ENCODE peak calls at places on chromosomes 13 and 19, in five cellular contexts. S is cardiac fibroblast; H is uterus; Q is activated T-cell treated with anti-CD3 and anti-CD28 coated beads, Interleukin-2, amount 50 U/mL, for 72 hours; G is endothelial cell. V is an unnamed sample.

GRCh38 chr13:103351035-103351828 is 285.0 kb upstream of the SLC10A2 start:
- DNase-seq in G (no peak), H (no peak), S (peak), Q (no peak), V (no peak)

GRCh38 chr19:17458970-17459369 is 1.8 kb downstream of the NXNL1 start:
- DNase-seq in S (no peak), H (no peak), G (no peak), Q (no peak), V (no peak)

GRCh38 chr13:27969073-27969865 is at the start of gene CDX2:
- DNase-seq in G (no peak), Q (no peak), S (no peak), H (no peak), V (no peak)

GRCh38 chr19:48445256-48445605 is 552 bp upstream of the GRWD1 start:
- DNase-seq in G (peak), Q (no peak), H (peak), S (peak), V (peak)

GRCh38 chr13:27980280-27980998 is 8.1 kb downstream of the URAD start:
- DNase-seq in H (no peak), G (no peak), Q (no peak), S (no peak), V (no peak)

GRCh38 chr19:2039082-2039958 is 11.7 kb downstream of the MKNK2 start:
- DNase-seq in G (no peak), Q (no peak), S (no peak), H (no peak), V (no peak)

GRCh38 chr13:112213467-112214245 is 146.7 kb downstream of the SOX1 start:
- DNase-seq in H (no peak), Q (no peak), S (no peak), G (no peak), V (no peak)

GRCh38 chr13:38980628-38981078 is 10.0 kb downstream of the STOML3 start:
- DNase-seq in G (no peak), H (no peak), S (no peak), Q (no peak), V (no peak)

GRCh38 chr13:64925727-64926126 is 2304.4 kb downstream of the PCDH9 start:
- DNase-seq in G (no peak), H (no peak), S (no peak), Q (no peak), V (no peak)

GRCh38 chr19:9586764-9587163 is 2.5 kb upstream of the ZNF121 start:
- DNase-seq in G (peak), Q (peak), S (peak), H (peak), V (peak)

GRCh38 chr19:39359026-39359425 is 16.8 kb downstream of the SAMD4B start:
- DNase-seq in S (no peak), G (no peak), Q (no peak), H (no peak), V (no peak)

GRCh38 chr19:29680447-29680846 is 15.2 kb downstream of the PLEKHF1 start:
- DNase-seq in H (no peak), Q (peak), G (no peak), S (no peak), V (no peak)

GRCh38 chr13:100438059-100438788 is 150.4 kb downstream of the GGACT start:
- DNase-seq in S (no peak), Q (no peak), H (no peak), G (no peak), V (no peak)

GRCh38 chr19:49560358-49560900 is 19.9 kb downstream of the NOSIP start:
- DNase-seq in S (no peak), Q (peak), H (no peak), G (no peak), V (no peak)

GRCh38 chr19:862529-863304 is 3.3 kb downstream of the CFD start:
- DNase-seq in S (peak), H (peak), Q (peak), G (peak), V (peak)

GRCh38 chr13:55341891-55342290 is 1798.8 kb upstream of the PRR20A start:
- DNase-seq in Q (no peak), G (no peak), H (no peak), S (no peak), V (no peak)

GRCh38 chr19:611506-611869 is 21.8 kb downstream of the HCN2 start:
- DNase-seq in S (peak), H (no peak), Q (peak), G (no peak), V (peak)

GRCh38 chr19:54803410-54803809 is at the start of gene KIR2DL4:
- DNase-seq in Q (peak), S (no peak), G (no peak), H (no peak), V (no peak)

GRCh38 chr13:51674276-51674675 is 90.0 kb downstream of the WDFY2 start:
- DNase-seq in G (no peak), H (no peak), S (no peak), Q (no peak), V (no peak)

GRCh38 chr13:89465366-89465765 is 1794.2 kb downstream of the SLITRK5 start:
- DNase-seq in G (no peak), Q (no peak), H (no peak), S (peak), V (no peak)

GRCh38 chr13:65966991-65967451 is 1263.1 kb downstream of the PCDH9 start:
- DNase-seq in G (no peak), S (peak), H (no peak), Q (no peak), V (peak)

GRCh38 chr19:390386-391198 is 18.4 kb downstream of the C2CD4C start:
- DNase-seq in G (no peak), S (no peak), Q (no peak), H (no peak), V (no peak)

GRCh38 chr19:47839913-47840312 is 18.2 kb downstream of the CRX start:
- DNase-seq in S (no peak), Q (no peak), G (no peak), H (no peak), V (no peak)

GRCh38 chr19:34926685-34927375 is at the start of gene ZNF30:
- DNase-seq in Q (peak), S (peak), H (peak), G (peak), V (peak)

GRCh38 chr13:110317496-110318195 is 10.6 kb downstream of the COL4A2 start:
- DNase-seq in Q (no peak), H (no peak), G (no peak), S (no peak), V (no peak)

GRCh38 chr19:32914879-32915278 is 45.3 kb upstream of the SLC7A9 start:
- DNase-seq in Q (no peak), G (no peak), H (no peak), S (no peak), V (peak)

GRCh38 chr13:103066991-103067390 is 774 bp upstream of the SLC10A2 start:
- DNase-seq in G (no peak), Q (no peak), H (no peak), S (no peak), V (no peak)

GRCh38 chr19:29945433-29945832 is 3.4 kb downstream of the URI1 start:
- DNase-seq in Q (no peak), S (no peak), H (no peak), G (no peak), V (no peak)

GRCh38 chr19:55132453-55133129 is 15.2 kb upstream of the PPP1R12C start:
- DNase-seq in S (no peak), H (no peak), Q (no peak), G (no peak), V (no peak)